ENCODE peak calls at places on chromosome 5, in seven cellular contexts. One of them, this sample, is unnamed.

GRCh38 chr5:79287907-79288306 is 52.0 kb downstream of the JMY start:
- DNase-seq in anterior cingulate cortex: no peak
- DNase-seq in left lung: no peak
- DNase-seq in NCI-H345: no peak
- DNase-seq in naive thymus-derived CD8-positive, alpha-beta T cell: no peak
- DNase-seq in stimulated activated CD8-positive, alpha-beta memory T cell treated with anti-CD3 and anti-CD28 coated beads, Interleukin-15, amount 100 ng/mL, for 1 hour: no peak
- DNase-seq in hippocampal formation: no peak
- DNase-seq in this sample: no peak

GRCh38 chr5:5589146-5589826 is 166.8 kb downstream of the ICE1 start:
- DNase-seq in hippocampal formation: no peak
- DNase-seq in naive thymus-derived CD8-positive, alpha-beta T cell: no peak
- DNase-seq in anterior cingulate cortex: no peak
- DNase-seq in stimulated activated CD8-positive, alpha-beta memory T cell treated with anti-CD3 and anti-CD28 coated beads, Interleukin-15, amount 100 ng/mL, for 1 hour: no peak
- DNase-seq in NCI-H345: no peak
- DNase-seq in left lung: no peak
- DNase-seq in this sample: no peak

GRCh38 chr5:139822553-139823425 is 27.2 kb downstream of the PSD2 start:
- DNase-seq in stimulated activated CD8-positive, alpha-beta memory T cell treated with anti-CD3 and anti-CD28 coated beads, Interleukin-15, amount 100 ng/mL, for 1 hour: no peak
- DNase-seq in left lung: no peak
- DNase-seq in naive thymus-derived CD8-positive, alpha-beta T cell: no peak
- DNase-seq in NCI-H345: no peak
- DNase-seq in hippocampal formation: no peak
- DNase-seq in anterior cingulate cortex: no peak
- DNase-seq in this sample: no peak

GRCh38 chr5:103561670-103562069 is 919 bp downstream of the NUDT12 start:
- DNase-seq in stimulated activated CD8-positive, alpha-beta memory T cell treated with anti-CD3 and anti-CD28 coated beads, Interleukin-15, amount 100 ng/mL, for 1 hour: no peak
- DNase-seq in naive thymus-derived CD8-positive, alpha-beta T cell: no peak
- DNase-seq in left lung: no peak
- DNase-seq in hippocampal formation: no peak
- DNase-seq in anterior cingulate cortex: no peak
- DNase-seq in NCI-H345: no peak
- DNase-seq in this sample: no peak

GRCh38 chr5:123088031-123088805 is 823 bp upstream of the PRDM6 start:
- DNase-seq in NCI-H345: no peak
- DNase-seq in anterior cingulate cortex: no peak
- DNase-seq in naive thymus-derived CD8-positive, alpha-beta T cell: no peak
- DNase-seq in stimulated activated CD8-positive, alpha-beta memory T cell treated with anti-CD3 and anti-CD28 coated beads, Interleukin-15, amount 100 ng/mL, for 1 hour: no peak
- DNase-seq in hippocampal formation: no peak
- DNase-seq in left lung: no peak
- DNase-seq in this sample: peak

GRCh38 chr5:89236900-89237299 is 353.9 kb upstream of the MEF2C start:
- DNase-seq in stimulated activated CD8-positive, alpha-beta memory T cell treated with anti-CD3 and anti-CD28 coated beads, Interleukin-15, amount 100 ng/mL, for 1 hour: no peak
- DNase-seq in naive thymus-derived CD8-positive, alpha-beta T cell: no peak
- DNase-seq in NCI-H345: no peak
- DNase-seq in left lung: no peak
- DNase-seq in anterior cingulate cortex: no peak
- DNase-seq in hippocampal formation: no peak
- DNase-seq in this sample: no peak

GRCh38 chr5:111742595-111742994 is 14.4 kb downstream of the NREP start:
- DNase-seq in NCI-H345: no peak
- DNase-seq in left lung: no peak
- DNase-seq in naive thymus-derived CD8-positive, alpha-beta T cell: no peak
- DNase-seq in anterior cingulate cortex: no peak
- DNase-seq in stimulated activated CD8-positive, alpha-beta memory T cell treated with anti-CD3 and anti-CD28 coated beads, Interleukin-15, amount 100 ng/mL, for 1 hour: no peak
- DNase-seq in hippocampal formation: no peak
- DNase-seq in this sample: no peak

GRCh38 chr5:1665231-1665630 is 134.4 kb downstream of the MRPL36 start:
- DNase-seq in naive thymus-derived CD8-positive, alpha-beta T cell: no peak
- DNase-seq in left lung: no peak
- DNase-seq in hippocampal formation: no peak
- DNase-seq in anterior cingulate cortex: no peak
- DNase-seq in stimulated activated CD8-positive, alpha-beta memory T cell treated with anti-CD3 and anti-CD28 coated beads, Interleukin-15, amount 100 ng/mL, for 1 hour: no peak
- DNase-seq in NCI-H345: no peak
- DNase-seq in this sample: no peak

GRCh38 chr5:34531736-34532135 is 124.4 kb upstream of the RAI14 start:
- DNase-seq in hippocampal formation: no peak
- DNase-seq in left lung: no peak
- DNase-seq in NCI-H345: no peak
- DNase-seq in anterior cingulate cortex: no peak
- DNase-seq in naive thymus-derived CD8-positive, alpha-beta T cell: no peak
- DNase-seq in stimulated activated CD8-positive, alpha-beta memory T cell treated with anti-CD3 and anti-CD28 coated beads, Interleukin-15, amount 100 ng/mL, for 1 hour: no peak
- DNase-seq in this sample: no peak

GRCh38 chr5:68011801-68012200 is 203.8 kb upstream of the PIK3R1 start:
- DNase-seq in naive thymus-derived CD8-positive, alpha-beta T cell: no peak
- DNase-seq in hippocampal formation: no peak
- DNase-seq in stimulated activated CD8-positive, alpha-beta memory T cell treated with anti-CD3 and anti-CD28 coated beads, Interleukin-15, amount 100 ng/mL, for 1 hour: no peak
- DNase-seq in left lung: no peak
- DNase-seq in anterior cingulate cortex: no peak
- DNase-seq in NCI-H345: no peak
- DNase-seq in this sample: no peak

GRCh38 chr5:76582252-76583162 is 40.7 kb downstream of the F2RL2 start:
- DNase-seq in naive thymus-derived CD8-positive, alpha-beta T cell: no peak
- DNase-seq in hippocampal formation: no peak
- DNase-seq in NCI-H345: no peak
- DNase-seq in left lung: no peak
- DNase-seq in anterior cingulate cortex: no peak
- DNase-seq in stimulated activated CD8-positive, alpha-beta memory T cell treated with anti-CD3 and anti-CD28 coated beads, Interleukin-15, amount 100 ng/mL, for 1 hour: no peak
- DNase-seq in this sample: peak

GRCh38 chr5:66538531-66538930 is 57.7 kb upstream of the MAST4 start:
- DNase-seq in naive thymus-derived CD8-positive, alpha-beta T cell: no peak
- DNase-seq in NCI-H345: no peak
- DNase-seq in hippocampal formation: no peak
- DNase-seq in left lung: no peak
- DNase-seq in anterior cingulate cortex: no peak
- DNase-seq in stimulated activated CD8-positive, alpha-beta memory T cell treated with anti-CD3 and anti-CD28 coated beads, Interleukin-15, amount 100 ng/mL, for 1 hour: no peak
- DNase-seq in this sample: no peak

GRCh38 chr5:177357459-177358332 is at the start of gene RGS14:
- DNase-seq in naive thymus-derived CD8-positive, alpha-beta T cell: peak
- DNase-seq in stimulated activated CD8-positive, alpha-beta memory T cell treated with anti-CD3 and anti-CD28 coated beads, Interleukin-15, amount 100 ng/mL, for 1 hour: no peak
- DNase-seq in NCI-H345: peak
- DNase-seq in hippocampal formation: no peak
- DNase-seq in anterior cingulate cortex: no peak
- DNase-seq in left lung: peak
- DNase-seq in this sample: peak

GRCh38 chr5:50401337-50401736 is 39.8 kb downstream of the EMB start:
- DNase-seq in anterior cingulate cortex: no peak
- DNase-seq in left lung: no peak
- DNase-seq in stimulated activated CD8-positive, alpha-beta memory T cell treated with anti-CD3 and anti-CD28 coated beads, Interleukin-15, amount 100 ng/mL, for 1 hour: no peak
- DNase-seq in naive thymus-derived CD8-positive, alpha-beta T cell: no peak
- DNase-seq in hippocampal formation: no peak
- DNase-seq in NCI-H345: no peak
- DNase-seq in this sample: no peak

GRCh38 chr5:53547226-53547625 is 13.2 kb upstream of the NDUFS4 start:
- DNase-seq in stimulated activated CD8-positive, alpha-beta memory T cell treated with anti-CD3 and anti-CD28 coated beads, Interleukin-15, amount 100 ng/mL, for 1 hour: no peak
- DNase-seq in naive thymus-derived CD8-positive, alpha-beta T cell: no peak
- DNase-seq in left lung: no peak
- DNase-seq in NCI-H345: no peak
- DNase-seq in anterior cingulate cortex: no peak
- DNase-seq in hippocampal formation: no peak
- DNase-seq in this sample: no peak

GRCh38 chr5:132752581-132753125 is 5.4 kb downstream of the CCNI2 start:
- DNase-seq in left lung: no peak
- DNase-seq in NCI-H345: no peak
- DNase-seq in hippocampal formation: no peak
- DNase-seq in anterior cingulate cortex: no peak
- DNase-seq in stimulated activated CD8-positive, alpha-beta memory T cell treated with anti-CD3 and anti-CD28 coated beads, Interleukin-15, amount 100 ng/mL, for 1 hour: no peak
- DNase-seq in naive thymus-derived CD8-positive, alpha-beta T cell: no peak
- DNase-seq in this sample: peak

GRCh38 chr5:71974165-71974564 is 133.1 kb upstream of the MAP1B start:
- DNase-seq in NCI-H345: no peak
- DNase-seq in hippocampal formation: no peak
- DNase-seq in naive thymus-derived CD8-positive, alpha-beta T cell: no peak
- DNase-seq in anterior cingulate cortex: no peak
- DNase-seq in stimulated activated CD8-positive, alpha-beta memory T cell treated with anti-CD3 and anti-CD28 coated beads, Interleukin-15, amount 100 ng/mL, for 1 hour: no peak
- DNase-seq in left lung: no peak
- DNase-seq in this sample: no peak

GRCh38 chr5:57277085-57277484 is 103.2 kb downstream of the GPBP1 start:
- DNase-seq in left lung: no peak
- DNase-seq in stimulated activated CD8-positive, alpha-beta memory T cell treated with anti-CD3 and anti-CD28 coated beads, Interleukin-15, amount 100 ng/mL, for 1 hour: no peak
- DNase-seq in anterior cingulate cortex: no peak
- DNase-seq in NCI-H345: no peak
- DNase-seq in hippocampal formation: no peak
- DNase-seq in naive thymus-derived CD8-positive, alpha-beta T cell: no peak
- DNase-seq in this sample: no peak

GRCh38 chr5:115366223-115366622 is 69.8 kb upstream of the CCDC112 start:
- DNase-seq in NCI-H345: no peak
- DNase-seq in stimulated activated CD8-positive, alpha-beta memory T cell treated with anti-CD3 and anti-CD28 coated beads, Interleukin-15, amount 100 ng/mL, for 1 hour: no peak
- DNase-seq in hippocampal formation: no peak
- DNase-seq in left lung: no peak
- DNase-seq in naive thymus-derived CD8-positive, alpha-beta T cell: no peak
- DNase-seq in anterior cingulate cortex: no peak
- DNase-seq in this sample: no peak

GRCh38 chr5:81750308-81751008 is 439 bp downstream of the SSBP2 start:
- DNase-seq in naive thymus-derived CD8-positive, alpha-beta T cell: peak
- DNase-seq in NCI-H345: no peak
- DNase-seq in left lung: no peak
- DNase-seq in stimulated activated CD8-positive, alpha-beta memory T cell treated with anti-CD3 and anti-CD28 coated beads, Interleukin-15, amount 100 ng/mL, for 1 hour: no peak
- DNase-seq in hippocampal formation: no peak
- DNase-seq in anterior cingulate cortex: no peak
- DNase-seq in this sample: peak

GRCh38 chr5:178143901-178144300 is 9.8 kb downstream of the NHP2 start:
- DNase-seq in stimulated activated CD8-positive, alpha-beta memory T cell treated with anti-CD3 and anti-CD28 coated beads, Interleukin-15, amount 100 ng/mL, for 1 hour: no peak
- DNase-seq in anterior cingulate cortex: no peak
- DNase-seq in left lung: no peak
- DNase-seq in NCI-H345: no peak
- DNase-seq in hippocampal formation: no peak
- DNase-seq in naive thymus-derived CD8-positive, alpha-beta T cell: no peak
- DNase-seq in this sample: no peak

GRCh38 chr5:115459844-115460243 is 84.7 kb downstream of the FEM1C start:
- DNase-seq in left lung: no peak
- DNase-seq in naive thymus-derived CD8-positive, alpha-beta T cell: no peak
- DNase-seq in stimulated activated CD8-positive, alpha-beta memory T cell treated with anti-CD3 and anti-CD28 coated beads, Interleukin-15, amount 100 ng/mL, for 1 hour: no peak
- DNase-seq in NCI-H345: no peak
- DNase-seq in anterior cingulate cortex: no peak
- DNase-seq in hippocampal formation: no peak
- DNase-seq in this sample: no peak

GRCh38 chr5:124341066-124341943 is 405.1 kb downstream of the ZNF608 start:
- DNase-seq in NCI-H345: no peak
- DNase-seq in left lung: no peak
- DNase-seq in stimulated activated CD8-positive, alpha-beta memory T cell treated with anti-CD3 and anti-CD28 coated beads, Interleukin-15, amount 100 ng/mL, for 1 hour: no peak
- DNase-seq in anterior cingulate cortex: no peak
- DNase-seq in naive thymus-derived CD8-positive, alpha-beta T cell: no peak
- DNase-seq in hippocampal formation: peak
- DNase-seq in this sample: no peak

GRCh38 chr5:132714456-132715307 is 22.7 kb downstream of the KIF3A start:
- DNase-seq in hippocampal formation: no peak
- DNase-seq in naive thymus-derived CD8-positive, alpha-beta T cell: peak
- DNase-seq in stimulated activated CD8-positive, alpha-beta memory T cell treated with anti-CD3 and anti-CD28 coated beads, Interleukin-15, amount 100 ng/mL, for 1 hour: no peak
- DNase-seq in left lung: no peak
- DNase-seq in NCI-H345: no peak
- DNase-seq in anterior cingulate cortex: no peak
- DNase-seq in this sample: no peak

GRCh38 chr5:107639990-107640389 is 30.7 kb downstream of the EFNA5 start:
- DNase-seq in NCI-H345: no peak
- DNase-seq in left lung: no peak
- DNase-seq in stimulated activated CD8-positive, alpha-beta memory T cell treated with anti-CD3 and anti-CD28 coated beads, Interleukin-15, amount 100 ng/mL, for 1 hour: no peak
- DNase-seq in anterior cingulate cortex: no peak
- DNase-seq in hippocampal formation: no peak
- DNase-seq in naive thymus-derived CD8-positive, alpha-beta T cell: no peak
- DNase-seq in this sample: no peak

GRCh38 chr5:59390074-59390659 is 503.4 kb downstream of the PDE4D start:
- DNase-seq in stimulated activated CD8-positive, alpha-beta memory T cell treated with anti-CD3 and anti-CD28 coated beads, Interleukin-15, amount 100 ng/mL, for 1 hour: no peak
- DNase-seq in NCI-H345: no peak
- DNase-seq in naive thymus-derived CD8-positive, alpha-beta T cell: peak
- DNase-seq in hippocampal formation: no peak
- DNase-seq in anterior cingulate cortex: no peak
- DNase-seq in left lung: no peak
- DNase-seq in this sample: no peak

GRCh38 chr5:38551020-38552017 is 5.1 kb downstream of the LIFR start:
- DNase-seq in stimulated activated CD8-positive, alpha-beta memory T cell treated with anti-CD3 and anti-CD28 coated beads, Interleukin-15, amount 100 ng/mL, for 1 hour: no peak
- DNase-seq in naive thymus-derived CD8-positive, alpha-beta T cell: peak
- DNase-seq in NCI-H345: peak
- DNase-seq in hippocampal formation: no peak
- DNase-seq in left lung: no peak
- DNase-seq in anterior cingulate cortex: no peak
- DNase-seq in this sample: no peak

GRCh38 chr5:61089351-61089750 is 72.9 kb downstream of the SMIM15 start:
- DNase-seq in naive thymus-derived CD8-positive, alpha-beta T cell: no peak
- DNase-seq in stimulated activated CD8-positive, alpha-beta memory T cell treated with anti-CD3 and anti-CD28 coated beads, Interleukin-15, amount 100 ng/mL, for 1 hour: no peak
- DNase-seq in NCI-H345: no peak
- DNase-seq in anterior cingulate cortex: no peak
- DNase-seq in hippocampal formation: no peak
- DNase-seq in left lung: no peak
- DNase-seq in this sample: no peak

GRCh38 chr5:141617682-141618029 is 1.1 kb downstream of the DIAPH1 start:
- DNase-seq in hippocampal formation: no peak
- DNase-seq in anterior cingulate cortex: no peak
- DNase-seq in naive thymus-derived CD8-positive, alpha-beta T cell: no peak
- DNase-seq in left lung: no peak
- DNase-seq in stimulated activated CD8-positive, alpha-beta memory T cell treated with anti-CD3 and anti-CD28 coated beads, Interleukin-15, amount 100 ng/mL, for 1 hour: no peak
- DNase-seq in NCI-H345: no peak
- DNase-seq in this sample: no peak

GRCh38 chr5:14245526-14245925 is 102.4 kb downstream of the TRIO start:
- DNase-seq in left lung: no peak
- DNase-seq in anterior cingulate cortex: no peak
- DNase-seq in NCI-H345: no peak
- DNase-seq in stimulated activated CD8-positive, alpha-beta memory T cell treated with anti-CD3 and anti-CD28 coated beads, Interleukin-15, amount 100 ng/mL, for 1 hour: no peak
- DNase-seq in hippocampal formation: no peak
- DNase-seq in naive thymus-derived CD8-positive, alpha-beta T cell: no peak
- DNase-seq in this sample: no peak

GRCh38 chr5:139820130-139820529 is 24.5 kb downstream of the PSD2 start:
- DNase-seq in anterior cingulate cortex: no peak
- DNase-seq in naive thymus-derived CD8-positive, alpha-beta T cell: no peak
- DNase-seq in NCI-H345: no peak
- DNase-seq in stimulated activated CD8-positive, alpha-beta memory T cell treated with anti-CD3 and anti-CD28 coated beads, Interleukin-15, amount 100 ng/mL, for 1 hour: no peak
- DNase-seq in left lung: no peak
- DNase-seq in hippocampal formation: no peak
- DNase-seq in this sample: no peak